ENCODE peak calls at places on chromosomes 2 and 18, in nine cellular contexts. U is CD4-positive, alpha-beta T cell; J is body of pancreas; M is right atrium auricular region; N is IMR-90; G is lung; T is foreskin keratinocyte; W is lower lobe of right lung; S is caudate nucleus. K is an unnamed sample.

GRCh38 chr2:237254369-237254861 is 159.5 kb downstream of the COL6A3 start:
- DNase-seq in G (no peak), T (no peak), M (no peak), N (peak; percentile 75), J (no peak), U (no peak), W (no peak), S (no peak), K (no peak)

GRCh38 chr2:110858135-110858737 is 125.9 kb downstream of the ACOXL start:
- DNase-seq in J (peak; percentile 21), W (no peak), N (no peak), M (no peak), G (no peak), T (peak; percentile 43), U (peak; percentile 52), S (peak; percentile 41), K (no peak)

GRCh38 chr2:56132138-56132537 is 51.7 kb upstream of the CCDC85A start:
- DNase-seq in T (no peak), M (no peak), N (peak; percentile 47), G (no peak), S (no peak), U (no peak), W (no peak), J (no peak), K (no peak)

GRCh38 chr2:225103737-225104141 is 61.5 kb upstream of the DOCK10 start:
- DNase-seq in N (peak; percentile 73), G (no peak), M (no peak), W (no peak), T (peak; percentile 40), S (no peak), U (no peak), J (no peak), K (no peak)

GRCh38 chr2:25835906-25836305 is 42.4 kb downstream of the ASXL2 start:
- DNase-seq in T (no peak), S (no peak), U (no peak), J (no peak), G (no peak), M (no peak), W (no peak), N (no peak), K (no peak)

GRCh38 chr2:86360781-86361180 is 23.4 kb upstream of the REEP1 start:
- DNase-seq in U (no peak), T (no peak), J (no peak), W (no peak), N (no peak), S (no peak), M (no peak), G (no peak), K (no peak)

GRCh38 chr2:107259011-107259410 is 373.0 kb upstream of the ST6GAL2 start:
- DNase-seq in S (no peak), W (no peak), G (no peak), T (no peak), M (no peak), J (no peak), U (no peak), N (no peak), K (no peak)

GRCh38 chr18:48913201-48913600 is 37.6 kb downstream of the SMAD7 start:
- DNase-seq in M (no peak), G (no peak), T (no peak), J (no peak), S (no peak), W (no peak), U (peak; percentile 53), N (no peak), K (no peak)

GRCh38 chr2:221943078-221943810 is 355.6 kb downstream of the PAX3 start:
- DNase-seq in T (peak; percentile 35), S (no peak), W (no peak), N (peak; percentile 1), G (peak; percentile 81), U (no peak), M (no peak), J (peak; percentile 16), K (peak; percentile 61)

GRCh38 chr2:223797073-223797472 is 40.3 kb downstream of the AP1S3 start:
- DNase-seq in T (peak; percentile 97), N (peak; percentile 34), J (no peak), M (no peak), S (no peak), W (no peak), G (no peak), U (no peak), K (no peak)

GRCh38 chr2:191728710-191729597 is 51.0 kb downstream of the NABP1 start:
- DNase-seq in M (no peak), T (peak; percentile 13), J (no peak), W (no peak), U (no peak), N (peak; percentile 49), S (no peak), G (no peak), K (no peak)

GRCh38 chr2:113799375-113799774 is 42.9 kb upstream of the SLC35F5 start:
- DNase-seq in N (no peak), T (no peak), S (no peak), U (no peak), G (no peak), W (no peak), M (no peak), J (no peak), K (no peak)

GRCh38 chr2:106076941-106077340 is 117.2 kb downstream of the UXS1 start:
- DNase-seq in G (no peak), T (no peak), M (no peak), U (no peak), S (no peak), W (no peak), N (no peak), J (no peak), K (no peak)

GRCh38 chr18:47485221-47485797 is 233.8 kb upstream of the SKOR2 start:
- DNase-seq in J (no peak), M (no peak), S (no peak), U (no peak), W (no peak), G (no peak), T (no peak), N (no peak), K (no peak)

GRCh38 chr2:26535663-26536275 is 57.8 kb upstream of the OTOF start:
- DNase-seq in U (no peak), T (no peak), M (no peak), J (no peak), G (no peak), N (no peak), S (no peak), W (no peak), K (no peak)

GRCh38 chr18:79567481-79568147 is 112.0 kb upstream of the CTDP1 start:
- DNase-seq in U (no peak), S (no peak), M (peak; percentile 81), J (peak; percentile 32), W (peak; percentile 47), T (peak; percentile 92), G (no peak), N (peak; percentile 98), K (peak; percentile 63)

GRCh38 chr2:86441789-86442641 is 844 bp downstream of the KDM3A start:
- DNase-seq in M (peak; percentile 66), U (peak; percentile 72), T (peak; percentile 52), S (no peak), J (peak; percentile 70), G (peak; percentile 70), N (peak; percentile 50), W (peak; percentile 76), K (peak; percentile 66)

GRCh38 chr18:3790702-3791101 is 340.7 kb downstream of the TGIF1 start:
- DNase-seq in W (no peak), M (no peak), S (no peak), J (no peak), N (no peak), G (no peak), U (no peak), T (no peak), K (no peak)

DNA sequence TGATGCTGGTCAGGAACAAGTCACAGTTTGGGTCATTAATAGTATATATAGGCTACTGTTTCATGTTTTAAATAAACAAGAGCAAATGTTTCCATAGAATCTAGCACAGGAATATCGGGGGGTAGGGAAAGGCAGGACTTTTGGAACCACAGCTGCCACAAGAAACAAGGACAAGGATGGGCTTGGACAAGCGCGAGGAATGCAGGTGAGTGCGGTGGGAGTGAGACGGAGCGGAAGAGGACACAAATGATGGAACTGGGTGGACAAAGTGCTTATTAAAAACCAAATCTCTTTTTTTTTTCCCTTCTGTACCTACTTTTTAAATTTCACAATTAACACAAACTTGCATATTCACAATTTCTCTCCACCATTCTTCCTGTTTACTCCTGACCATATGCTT is 49.1 kb downstream of the SNORC start:
- DNase-seq in N (no peak), J (no peak), W (no peak), G (no peak), M (no peak), S (no peak), T (no peak), U (no peak), K (no peak)
- H3K27ac ChIP-seq in N (no peak overlapping the region), J (no peak overlapping the region), W (no peak overlapping the region), G (no peak overlapping the region), M (no peak overlapping the region), S (no peak overlapping the region), T (no peak overlapping the region), U (no peak overlapping the region), K (no peak overlapping the region)

GRCh38 chr2:101300164-101300563 is 8.3 kb downstream of the RNF149 start:
- DNase-seq in N (no peak), G (no peak), S (no peak), U (no peak), M (no peak), W (no peak), T (no peak), J (no peak), K (no peak)
- H3K27ac ChIP-seq in N (no peak overlapping the region), G (no peak overlapping the region), S (no peak overlapping the region), U (no peak overlapping the region), M (no peak overlapping the region), W (no peak overlapping the region), T (no peak overlapping the region), J (no peak overlapping the region), K (no peak overlapping the region)

GRCh38 chr2:227366861-227367800 is 12.0 kb downstream of the TM4SF20 start:
- DNase-seq in N (peak; percentile 84), W (no peak), S (no peak), U (no peak), M (no peak), G (no peak), J (peak; percentile 17), T (no peak), K (no peak)

GRCh38 chr2:227370791-227371312 is 8.3 kb downstream of the TM4SF20 start:
- DNase-seq in M (peak; percentile 68), N (peak; percentile 85), W (no peak), S (no peak), U (no peak), J (peak; percentile 74), G (peak; percentile 37), T (peak; percentile 55), K (peak; percentile 51)

GRCh38 chr2:227374158-227374557 is 4.9 kb downstream of the TM4SF20 start:
- DNase-seq in M (no peak), T (no peak), U (no peak), J (no peak), W (no peak), N (peak; percentile 57), S (no peak), G (no peak), K (no peak)

GRCh38 chr2:227373389-227373788 is 5.7 kb downstream of the TM4SF20 start:
- DNase-seq in W (no peak), M (no peak), U (no peak), N (no peak), J (no peak), T (no peak), G (no peak), S (no peak), K (no peak)

GRCh38 chr2:227370087-227370486 is 9.0 kb downstream of the TM4SF20 start:
- DNase-seq in T (no peak), N (no peak), J (no peak), M (no peak), G (no peak), U (no peak), W (no peak), S (no peak), K (no peak)
- H3K27ac ChIP-seq in T (no peak overlapping the region), N (no peak overlapping the region), J (no peak overlapping the region), M (peak overlapping the region; percentile 51), G (no peak overlapping the region), U (no peak overlapping the region), W (peak overlapping the region; percentile 42), S (no peak overlapping the region), K (no peak overlapping the region)

GRCh38 chr2:241809383-241810303 is 650 bp downstream of the NEU4 start:
- DNase-seq in G (no peak), J (no peak), S (no peak), M (no peak), W (no peak), U (no peak), T (no peak), N (no peak), K (peak; percentile 23)
- H3K27ac ChIP-seq in G (no peak overlapping the region), J (no peak overlapping the region), S (peak overlapping the region; percentile 58), M (peak overlapping the region; percentile 84), W (no peak overlapping the region), U (no peak overlapping the region), T (no peak overlapping the region), N (no peak overlapping the region), K (peak overlapping the region; percentile 73)

K was measured in heart left ventricle.